ENCODE peak calls at places on chromosome X, in five cellular contexts. One of them, this sample, is unnamed.

GRCh38 chrX:23786268-23786815 is 3.4 kb downstream of the SAT1 start:
- DNase-seq in H1: no peak
- DNase-seq in HepG2: no peak
- DNase-seq in K562: no peak
- DNase-seq in GM12878: no peak
- DNase-seq in this sample: no peak

GRCh38 chrX:71292669-71293379 is 8.7 kb upstream of the ITGB1BP2 start:
- DNase-seq in GM12878: no peak
- DNase-seq in K562: no peak
- DNase-seq in HepG2: no peak
- DNase-seq in H1: no peak
- DNase-seq in this sample: no peak

GRCh38 chrX:3549442-3549875 is 164.0 kb downstream of the PRKX start:
- DNase-seq in GM12878: no peak
- DNase-seq in K562: no peak
- DNase-seq in H1: no peak
- DNase-seq in HepG2: no peak
- DNase-seq in this sample: no peak

GRCh38 chrX:123983240-123983639 is 21.7 kb downstream of the STAG2 start:
- DNase-seq in HepG2: no peak
- DNase-seq in H1: no peak
- DNase-seq in GM12878: no peak
- DNase-seq in K562: no peak
- DNase-seq in this sample: no peak

GRCh38 chrX:150567645-150568319 is 639 bp upstream of the MTM1 start:
- DNase-seq in HepG2: no peak
- DNase-seq in H1: no peak
- DNase-seq in K562: no peak
- DNase-seq in GM12878: no peak
- DNase-seq in this sample: no peak

GRCh38 chrX:119399772-119400101 is 601 bp downstream of the SLC25A43 start:
- DNase-seq in K562: no peak
- DNase-seq in H1: no peak
- DNase-seq in HepG2: no peak
- DNase-seq in GM12878: no peak
- DNase-seq in this sample: no peak

GRCh38 chrX:65587616-65588526 is 53.3 kb upstream of the LAS1L start:
- DNase-seq in K562: peak; percentile 67
- DNase-seq in HepG2: no peak
- DNase-seq in H1: no peak
- DNase-seq in GM12878: no peak
- DNase-seq in this sample: no peak

GRCh38 chrX:38561126-38561868 is at the start of gene TSPAN7:
- DNase-seq in K562: peak; percentile 88
- DNase-seq in H1: no peak
- DNase-seq in HepG2: peak; percentile 46
- DNase-seq in GM12878: no peak
- DNase-seq in this sample: peak; percentile 28

GRCh38 chrX:147962476-147962875 is 18.7 kb upstream of the FMR1NB start:
- DNase-seq in GM12878: no peak
- DNase-seq in K562: no peak
- DNase-seq in H1: no peak
- DNase-seq in HepG2: no peak
- DNase-seq in this sample: no peak

GRCh38 chrX:135931644-135932487 is 38.4 kb downstream of the SAGE1 start:
- DNase-seq in HepG2: peak; percentile 15
- DNase-seq in K562: peak; percentile 10
- DNase-seq in GM12878: no peak
- DNase-seq in H1: peak; percentile 10
- DNase-seq in this sample: peak; percentile 6

GRCh38 chrX:104122829-104123228 is 10.5 kb downstream of the ZCCHC18 start:
- DNase-seq in H1: no peak
- DNase-seq in HepG2: no peak
- DNase-seq in GM12878: no peak
- DNase-seq in K562: no peak
- DNase-seq in this sample: no peak

GRCh38 chrX:41352329-41352801 is 18.4 kb downstream of the DDX3X start:
- DNase-seq in H1: no peak
- DNase-seq in GM12878: no peak
- DNase-seq in K562: no peak
- DNase-seq in HepG2: no peak
- DNase-seq in this sample: no peak

GRCh38 chrX:86171366-86171765 is 23.1 kb downstream of the DACH2 start:
- DNase-seq in HepG2: peak; percentile 35
- DNase-seq in H1: peak; percentile 23
- DNase-seq in K562: no peak
- DNase-seq in GM12878: no peak
- DNase-seq in this sample: no peak

GRCh38 chrX:81286608-81287007 is 84.7 kb downstream of the SH3BGRL start:
- DNase-seq in GM12878: no peak
- DNase-seq in HepG2: peak; percentile 2
- DNase-seq in H1: no peak
- DNase-seq in K562: no peak
- DNase-seq in this sample: no peak

GRCh38 chrX:134443461-134443860 is 16.5 kb upstream of the HPRT1 start:
- DNase-seq in HepG2: no peak
- DNase-seq in K562: no peak
- DNase-seq in H1: no peak
- DNase-seq in GM12878: no peak
- DNase-seq in this sample: no peak

GRCh38 chrX:39815621-39816020 is 282.1 kb downstream of the BCOR start:
- DNase-seq in GM12878: no peak
- DNase-seq in H1: no peak
- DNase-seq in K562: peak; percentile 57
- DNase-seq in HepG2: no peak
- DNase-seq in this sample: no peak

GRCh38 chrX:103446665-103447302 is 70.4 kb downstream of the BEX3 start:
- DNase-seq in K562: no peak
- DNase-seq in GM12878: no peak
- DNase-seq in H1: no peak
- DNase-seq in HepG2: no peak
- DNase-seq in this sample: no peak

GRCh38 chrX:50877310-50877709 is 33.2 kb upstream of the BMP15 start:
- DNase-seq in HepG2: no peak
- DNase-seq in K562: no peak
- DNase-seq in GM12878: no peak
- DNase-seq in H1: no peak
- DNase-seq in this sample: no peak

GRCh38 chrX:69300323-69300722 is 135.1 kb upstream of the PJA1 start:
- DNase-seq in GM12878: no peak
- DNase-seq in HepG2: no peak
- DNase-seq in K562: no peak
- DNase-seq in H1: no peak
- DNase-seq in this sample: no peak

GRCh38 chrX:152892499-152892898 is 5.4 kb upstream of the ZNF185 start:
- DNase-seq in GM12878: no peak
- DNase-seq in H1: no peak
- DNase-seq in K562: no peak
- DNase-seq in HepG2: no peak
- DNase-seq in this sample: no peak

GRCh38 chrX:152884171-152884570 is 13.7 kb upstream of the ZNF185 start:
- DNase-seq in HepG2: no peak
- DNase-seq in H1: no peak
- DNase-seq in GM12878: no peak
- DNase-seq in K562: peak; percentile 20
- DNase-seq in this sample: no peak

GRCh38 chrX:152881289-152881688 is 16.6 kb upstream of the ZNF185 start:
- DNase-seq in HepG2: no peak
- DNase-seq in H1: no peak
- DNase-seq in GM12878: no peak
- DNase-seq in K562: no peak
- DNase-seq in this sample: no peak

DNA sequence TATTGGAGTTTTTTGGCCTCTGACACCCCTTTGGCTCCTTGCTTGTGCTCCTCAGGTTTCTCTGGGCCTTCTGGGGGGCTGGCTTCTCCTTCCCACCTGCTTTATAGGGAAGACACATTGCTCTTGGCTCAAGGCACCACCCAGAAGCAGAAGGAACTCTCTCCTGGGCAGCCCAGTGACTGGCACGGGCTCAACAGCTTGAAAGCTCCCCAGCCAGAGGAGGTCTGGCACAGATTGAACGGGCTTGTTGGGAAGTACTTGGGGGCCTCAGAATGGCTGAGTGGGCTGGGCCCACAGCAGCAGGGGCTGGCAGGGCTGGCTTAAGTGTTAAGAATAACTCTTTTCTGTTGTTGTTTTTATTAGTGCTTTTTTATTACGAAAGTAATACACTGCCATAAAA is 11.2 kb upstream of the ZNF185 start:
- DNase-seq in GM12878: no peak
- DNase-seq in H1: no peak
- DNase-seq in HepG2: no peak
- DNase-seq in K562: no peak
- DNase-seq in this sample: no peak
- TF ChIP-seq CEBPB in GM12878: no peak
- TF ChIP-seq CEBPB in H1: no peak
- TF ChIP-seq CEBPB in HepG2: no peak
- TF ChIP-seq CEBPB in K562: no peak
- TF ChIP-seq CEBPB in this sample: no peak

GRCh38 chrX:132490086-132490419 is 1.2 kb upstream of the MBNL3 start:
- DNase-seq in H1: no peak
- DNase-seq in K562: no peak
- DNase-seq in GM12878: no peak
- DNase-seq in HepG2: peak; percentile 41
- DNase-seq in this sample: no peak

GRCh38 chrX:132488819-132489255 is at the start of gene MBNL3:
- DNase-seq in H1: no peak
- DNase-seq in HepG2: peak; percentile 33
- DNase-seq in K562: no peak
- DNase-seq in GM12878: no peak
- DNase-seq in this sample: no peak

GRCh38 chrX:132491191-132491590 is 2.4 kb upstream of the MBNL3 start:
- DNase-seq in H1: no peak
- DNase-seq in K562: no peak
- DNase-seq in GM12878: no peak
- DNase-seq in HepG2: peak; percentile 88
- DNase-seq in this sample: no peak

GRCh38 chrX:132488092-132488749 is 617 bp downstream of the MBNL3 start:
- DNase-seq in K562: no peak
- DNase-seq in HepG2: no peak
- DNase-seq in H1: no peak
- DNase-seq in GM12878: no peak
- DNase-seq in this sample: no peak

DNA sequence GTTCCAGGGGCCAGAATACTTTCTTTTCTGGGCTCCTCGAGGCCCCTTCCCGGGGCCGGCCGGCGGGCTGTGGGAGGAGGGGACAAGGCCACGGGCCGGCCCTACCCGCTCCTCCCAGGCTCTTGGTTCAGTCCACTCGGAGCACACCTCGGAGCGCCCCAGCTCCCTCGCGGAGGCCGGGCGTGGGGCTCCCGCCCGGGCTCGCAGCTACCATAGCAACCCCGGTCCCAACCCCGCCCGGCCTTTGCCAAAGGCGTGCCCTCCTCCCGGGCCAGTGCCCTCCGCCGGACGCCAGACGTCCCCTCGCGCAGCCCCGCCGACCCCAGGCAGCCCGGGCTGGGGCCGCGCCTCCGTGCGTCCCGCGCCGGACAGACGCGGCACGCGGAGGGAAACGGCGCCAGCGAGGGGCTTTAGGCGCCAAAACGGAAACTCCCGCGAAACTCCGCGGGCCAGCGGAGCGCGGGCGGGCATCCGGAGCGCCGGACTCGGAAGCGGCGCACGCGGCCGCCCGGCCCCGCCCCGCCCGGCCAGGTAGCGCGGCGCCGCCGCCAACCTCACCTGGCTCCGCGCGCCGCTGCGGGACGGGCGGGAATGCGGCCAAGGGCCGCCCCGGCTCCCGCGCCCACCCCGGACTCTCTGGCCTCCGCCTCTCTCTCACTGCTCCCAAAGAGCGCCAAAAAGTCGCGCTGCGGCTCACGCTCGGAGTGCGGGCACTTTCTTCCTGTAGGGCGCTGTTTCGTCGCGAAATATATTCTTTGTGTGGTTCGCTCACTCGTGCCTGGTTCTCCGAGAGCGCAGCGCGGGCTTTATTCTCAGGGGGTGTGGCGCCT is 633 bp upstream of the MBNL3 start:
- DNase-seq in K562: no peak
- DNase-seq in H1: no peak
- DNase-seq in GM12878: no peak
- DNase-seq in HepG2: no peak
- DNase-seq in this sample: no peak
- TF ChIP-seq SIN3A in K562: no peak
- TF ChIP-seq SIN3A in H1: no peak
- TF ChIP-seq SIN3A in GM12878: no peak
- TF ChIP-seq SIN3A in HepG2: no peak
- TF ChIP-seq SIN3A in this sample: no peak

DNA sequence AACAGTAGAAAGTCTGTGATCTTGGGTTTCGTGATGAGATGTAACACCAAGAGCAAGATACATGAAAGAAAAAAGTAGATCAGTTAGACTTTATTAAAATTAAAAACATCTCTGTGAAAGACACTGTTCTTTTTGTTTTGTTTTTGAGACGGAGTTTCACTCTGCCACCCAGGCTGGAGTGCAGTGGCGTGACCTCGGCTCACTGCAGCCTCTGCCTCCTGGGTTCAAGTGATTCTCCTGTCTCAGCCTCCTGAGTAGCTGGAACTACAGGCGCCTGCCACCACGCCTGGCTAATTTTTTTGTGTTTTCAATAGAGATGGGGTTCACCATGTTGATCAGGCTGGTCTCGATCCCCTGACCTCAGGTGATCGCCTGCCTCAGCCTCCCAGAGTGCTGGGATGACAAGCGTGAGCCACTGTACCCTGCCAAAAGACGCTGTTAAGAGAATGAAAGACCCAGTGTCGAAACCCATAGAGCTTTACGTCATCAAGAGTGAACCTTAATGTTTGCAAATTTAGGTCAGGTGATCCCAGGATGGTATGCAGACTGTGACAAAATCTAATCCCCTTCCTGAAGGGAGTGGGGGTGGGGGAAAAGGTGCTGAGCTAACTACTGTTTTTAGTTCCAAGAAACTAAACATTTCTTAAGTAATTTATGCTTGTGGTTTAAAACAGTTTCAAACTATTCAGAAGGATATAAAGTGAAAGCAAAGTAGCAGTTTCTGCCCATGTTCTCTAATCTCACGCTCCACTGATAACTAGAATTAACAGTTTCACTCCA is 8.0 kb downstream of the OFD1 start:
- DNase-seq in GM12878: peak; percentile 91
- DNase-seq in H1: no peak
- DNase-seq in K562: no peak
- DNase-seq in HepG2: peak; percentile 21
- DNase-seq in this sample: no peak
- TF ChIP-seq CEBPB in GM12878: no peak
- TF ChIP-seq CEBPB in H1: no peak
- TF ChIP-seq CEBPB in K562: no peak
- TF ChIP-seq CEBPB in HepG2: no peak
- TF ChIP-seq CEBPB in this sample: no peak

GRCh38 chrX:20091499-20091898 is 25.2 kb downstream of the MAP7D2 start:
- DNase-seq in H1: no peak
- DNase-seq in K562: no peak
- DNase-seq in GM12878: no peak
- DNase-seq in HepG2: no peak
- DNase-seq in this sample: no peak

DNA sequence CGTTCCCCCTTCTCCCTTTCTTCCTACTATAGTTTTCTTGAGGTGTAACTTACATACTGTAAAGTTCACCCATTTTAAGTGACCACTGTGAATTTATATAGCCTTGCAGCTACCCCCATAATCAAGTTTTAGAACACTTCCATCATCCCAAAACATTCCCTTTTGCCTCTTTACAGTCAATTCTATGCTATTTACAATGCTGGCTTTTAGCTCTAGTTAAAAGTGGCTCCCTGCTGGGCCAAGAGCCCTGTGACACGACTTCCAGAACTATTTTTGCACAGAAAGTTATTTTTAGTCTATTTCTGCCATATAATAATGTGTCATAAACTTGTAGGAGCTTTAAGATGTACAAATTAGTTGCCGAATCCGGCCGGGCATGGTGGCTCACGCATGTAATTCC is 26.9 kb downstream of the MAP7D2 start:
- DNase-seq in GM12878: no peak
- DNase-seq in H1: no peak
- DNase-seq in K562: no peak
- DNase-seq in HepG2: no peak
- DNase-seq in this sample: no peak
- TF ChIP-seq SIN3A in GM12878: no peak
- TF ChIP-seq SIN3A in H1: no peak
- TF ChIP-seq SIN3A in K562: no peak
- TF ChIP-seq SIN3A in HepG2: no peak
- TF ChIP-seq SIN3A in this sample: no peak